ENCODE peak calls at places on chromosomes 1 and 21, in nine cellular contexts. G is Peyer's patch, S is body of pancreas, W is right lobe of liver, B is ovary, C is HCT116, A is spleen, T is endothelial cell of umbilical vein, X is adrenal gland. F is an unnamed sample. For H3K9me3, the result is how much of the 10 kb centered on the place peaks cover.

GRCh38 chr1:237084399-237085077 is 42.6 kb downstream of the RYR2 start:
- DNase-seq in G (no peak), S (no peak), W (no peak), B (no peak), C (no peak), A (no peak), T (no peak), X (no peak), F (no peak)

GRCh38 chr1:50976111-50976889 is 6.3 kb downstream of the CDKN2C start:
- DNase-seq in G (no peak), S (no peak), W (no peak), B (peak), C (no peak), A (no peak), T (no peak), X (no peak), F (no peak)

GRCh38 chr1:30684259-30684658 is 39.1 kb downstream of the MATN1 start:
- DNase-seq in G (no peak), S (no peak), W (peak), B (no peak), C (no peak), A (no peak), T (no peak), X (no peak), F (no peak)

GRCh38 chr1:27306892-27307850 is 14.8 kb upstream of the TMEM222 start:
- DNase-seq in G (no peak), S (no peak), W (no peak), B (no peak), C (peak), A (no peak), T (no peak), X (no peak), F (no peak)

GRCh38 chr1:52727114-52727586 is 897 bp downstream of the ZYG11B start:
- DNase-seq in G (no peak), S (no peak), W (no peak), B (no peak), C (no peak), A (no peak), T (peak), X (no peak), F (no peak)

GRCh38 chr21:31078796-31079195 is 40.5 kb upstream of the KRTAP19-8 start:
- DNase-seq in G (no peak), S (no peak), W (no peak), B (no peak), C (no peak), A (no peak), T (no peak), X (no peak), F (no peak)

GRCh38 chr21:18387994-18388393 is 15.6 kb downstream of the TMPRSS15 start:
- DNase-seq in G (no peak), S (no peak), W (no peak), B (no peak), C (no peak), A (no peak), T (no peak), X (no peak), F (no peak)

GRCh38 chr1:66197785-66198184 is 336.2 kb upstream of the SGIP1 start:
- DNase-seq in G (no peak), S (no peak), W (no peak), B (no peak), C (no peak), A (no peak), T (no peak), X (no peak), F (no peak)

GRCh38 chr1:84972377-84972987 is 24.4 kb downstream of the MCOLN2 start:
- DNase-seq in G (no peak), S (no peak), W (no peak), B (no peak), C (no peak), A (no peak), T (peak), X (no peak), F (no peak)

GRCh38 chr1:6794164-6794563 is 8.9 kb downstream of the CAMTA1 start:
- DNase-seq in G (no peak), S (no peak), W (no peak), B (no peak), C (peak), A (no peak), T (peak), X (no peak), F (no peak)

GRCh38 chr1:45721207-45721606 is 29.2 kb downstream of the IPP start:
- DNase-seq in G (no peak), S (no peak), W (no peak), B (no peak), C (no peak), A (no peak), T (no peak), X (no peak), F (no peak)

GRCh38 chr21:46425566-46425965 is 33.1 kb upstream of the DIP2A start:
- DNase-seq in G (no peak), S (no peak), W (no peak), B (no peak), C (no peak), A (peak), T (no peak), X (no peak), F (no peak)

GRCh38 chr1:45804671-45804973 is 1.2 kb downstream of the MAST2 start:
- DNase-seq in G (no peak), S (no peak), W (no peak), B (no peak), C (no peak), A (no peak), T (peak), X (no peak), F (no peak)

GRCh38 chr1:155872527-155872926 is 13.2 kb downstream of the SYT11 start:
- DNase-seq in G (no peak), S (no peak), W (no peak), B (no peak), C (no peak), A (no peak), T (no peak), X (no peak), F (no peak)

GRCh38 chr1:201876148-201876547 is 12.6 kb upstream of the SHISA4 start:
- DNase-seq in G (no peak), S (no peak), W (no peak), B (no peak), C (no peak), A (no peak), T (peak), X (no peak), F (no peak)

GRCh38 chr1:62912028-62912638 is 128.2 kb downstream of the ATG4C start:
- DNase-seq in G (peak), S (no peak), W (no peak), B (no peak), C (no peak), A (no peak), T (peak), X (no peak), F (no peak)

GRCh38 chr1:205443585-205444299 is 12.1 kb downstream of the BLACAT1 start:
- DNase-seq in G (no peak), S (no peak), W (no peak), B (no peak), C (no peak), A (no peak), T (no peak), X (no peak), F (no peak)

GRCh38 chr1:76084029-76084627 is 9.6 kb downstream of the ST6GALNAC3 start:
- DNase-seq in G (no peak), S (peak), W (no peak), B (no peak), C (no peak), A (no peak), T (no peak), X (no peak), F (no peak)

GRCh38 chr1:39524591-39525365 is 33.3 kb downstream of the BMP8A start:
- DNase-seq in G (no peak), S (no peak), W (no peak), B (no peak), C (no peak), A (peak), T (no peak), X (no peak), F (no peak)

GRCh38 chr1:150234309-150234646 is 1.6 kb downstream of the ANP32E start:
- DNase-seq in G (no peak), S (no peak), W (no peak), B (no peak), C (no peak), A (no peak), T (peak), X (no peak), F (no peak)

GRCh38 chr21:46184625-46185555 is 631 bp upstream of the SPATC1L start:
- DNase-seq in G (peak), S (peak), W (peak), B (peak), C (peak), A (peak), T (peak), X (peak), F (peak)

GRCh38 chr1:169127305-169127704 is 20.8 kb downstream of the ATP1B1 start:
- DNase-seq in G (no peak), S (no peak), W (no peak), B (no peak), C (no peak), A (no peak), T (no peak), X (no peak), F (no peak)

GRCh38 chr1:168100315-168101002 is 36.3 kb downstream of the GPR161 start:
- DNase-seq in G (no peak), S (no peak), W (no peak), B (no peak), C (no peak), A (no peak), T (no peak), X (no peak), F (no peak)

GRCh38 chr1:117447661-117448060 is 80.4 kb downstream of the MAN1A2 start:
- DNase-seq in G (no peak), S (no peak), W (no peak), B (no peak), C (no peak), A (no peak), T (no peak), X (no peak), F (no peak)

GRCh38 chr1:99599678-99600175 is 46.2 kb upstream of the PALMD start:
- DNase-seq in G (no peak), S (no peak), W (no peak), B (peak), C (peak), A (no peak), T (peak), X (peak), F (peak)

GRCh38 chr1:52551476-52552235 is 1.2 kb downstream of the TUT4 start:
- DNase-seq in G (peak), S (no peak), W (no peak), B (no peak), C (no peak), A (no peak), T (peak), X (peak), F (no peak)

GRCh38 chr1:84069236-84069845 is 70.4 kb upstream of the TTLL7 start:
- DNase-seq in G (no peak), S (no peak), W (no peak), B (no peak), C (peak), A (no peak), T (no peak), X (no peak), F (no peak)

GRCh38 chr1:86741947-86742572 is 37.7 kb downstream of the SH3GLB1 start:
- DNase-seq in G (peak), S (peak), W (no peak), B (no peak), C (peak), A (no peak), T (peak), X (peak), F (no peak)

GRCh38 chr1:45353685-45354084 is 13.4 kb upstream of the MUTYH start:
- DNase-seq in G (no peak), S (no peak), W (no peak), B (no peak), C (no peak), A (no peak), T (no peak), X (no peak), F (no peak)

GRCh38 chr21:21851657-21852056 is 853.4 kb downstream of the NCAM2 start:
- DNase-seq in G (no peak), S (no peak), W (no peak), B (no peak), C (no peak), A (no peak), T (no peak), X (no peak), F (no peak)

GRCh38 chr1:12556368-12556930 is 61.6 kb downstream of the DHRS3 start:
- DNase-seq in G (peak), S (no peak), W (peak), B (peak), C (no peak), A (no peak), T (no peak), X (peak), F (peak)

GRCh38 chr1:204232530-204232929 is 18.7 kb upstream of the GOLT1A start:
- DNase-seq in G (no peak), S (no peak), W (no peak), B (no peak), C (no peak), A (no peak), T (no peak), X (no peak), F (no peak)

GRCh38 chr21:23014021-23014420 is 2015.8 kb downstream of the NCAM2 start:
- DNase-seq in G (no peak), S (no peak), W (no peak), B (no peak), C (no peak), A (no peak), T (peak), X (no peak), F (no peak)

GRCh38 chr1:226816585-226816984 is 53.8 kb upstream of the PSEN2 start:
- DNase-seq in G (no peak), S (no peak), W (no peak), B (no peak), C (peak), A (no peak), T (no peak), X (no peak), F (no peak)

GRCh38 chr1:27074175-27074780 is 61.6 kb upstream of the TENT5B start:
- DNase-seq in G (no peak), S (no peak), W (no peak), B (no peak), C (no peak), A (no peak), T (peak), X (peak), F (no peak)

GRCh38 chr1:230754831-230755230 is 7.6 kb downstream of the CAPN9 start:
- DNase-seq in G (no peak), S (no peak), W (peak), B (no peak), C (no peak), A (peak), T (no peak), X (peak), F (peak)

DNA sequence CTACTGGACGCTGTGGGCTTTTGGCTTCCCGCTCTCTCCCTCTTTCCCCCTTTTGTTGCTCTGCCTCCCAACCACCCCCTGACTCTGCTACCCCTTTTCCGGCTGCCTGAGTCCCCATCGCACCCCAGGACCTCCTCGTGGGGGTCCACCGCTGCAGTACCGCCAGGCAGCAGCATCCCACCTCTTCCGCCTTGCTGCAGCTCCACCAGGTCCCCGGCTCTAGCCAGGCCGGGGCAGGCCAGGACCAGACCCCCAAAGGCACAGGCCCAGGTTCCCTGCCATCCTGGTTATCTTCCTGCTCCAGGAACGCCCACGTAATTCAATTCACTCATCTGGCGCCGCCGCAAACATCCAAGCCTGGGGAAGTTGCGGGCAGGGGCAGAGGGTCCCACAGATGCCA is 139.8 kb downstream of the LIPI start:
- DNase-seq in G (no peak), S (no peak), W (no peak), B (no peak), C (no peak), A (no peak), T (no peak), X (no peak), F (no peak)
- H3K9me3 ChIP-seq in G (under half), S (under half), W (under half), B (under half), C (under half), A (under half), T (under half), X (under half), F (under half)

DNA sequence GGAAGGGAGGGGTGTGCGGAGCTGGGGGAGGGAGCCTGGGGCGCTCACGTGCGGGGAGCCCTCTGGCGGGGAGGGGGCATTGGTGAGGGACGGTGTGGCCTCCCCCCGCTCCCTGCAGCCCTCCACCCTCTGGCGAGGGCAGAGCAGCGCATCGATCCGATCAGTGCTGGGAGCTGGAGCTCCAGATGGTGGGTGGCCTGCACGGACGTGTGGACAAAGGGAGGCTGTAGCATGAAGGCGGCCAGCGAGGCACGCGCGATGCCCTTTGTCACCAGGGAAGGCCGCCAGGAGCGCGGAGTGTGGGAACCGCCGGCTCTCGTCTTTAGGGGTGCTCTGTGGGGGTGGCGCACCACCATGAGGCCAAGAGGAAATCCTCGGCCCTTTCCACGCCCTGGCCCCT is 5.4 kb upstream of the HES5 start:
- DNase-seq in G (no peak), S (no peak), W (no peak), B (no peak), C (no peak), A (no peak), T (no peak), X (no peak), F (no peak)
- TF ChIP-seq CTCF in G (no peak), S (no peak), W (no peak), B (no peak), C (no peak), A (no peak), T (no peak), X (no peak), F (no peak)

GRCh38 chr1:19979494-19979977 is at the start of gene PLA2G2A:
- DNase-seq in G (no peak), S (no peak), W (peak), B (peak), C (no peak), A (no peak), T (no peak), X (peak), F (no peak)
- TF ChIP-seq POLR2A in G (no peak), S (no peak), W (peak), B (peak), C (no peak), A (no peak), T (no peak), X (no peak), F (no peak)

GRCh38 chr1:174324493-174324892 is 123.3 kb upstream of the GPR52 start:
- DNase-seq in G (no peak), S (no peak), W (no peak), B (no peak), C (no peak), A (no peak), T (no peak), X (no peak), F (no peak)
- H3K9me3 ChIP-seq in G (under half), S (under half), W (under half), B (under half), C (under half), A (half or more), T (under half), X (under half), F (under half)

DNA sequence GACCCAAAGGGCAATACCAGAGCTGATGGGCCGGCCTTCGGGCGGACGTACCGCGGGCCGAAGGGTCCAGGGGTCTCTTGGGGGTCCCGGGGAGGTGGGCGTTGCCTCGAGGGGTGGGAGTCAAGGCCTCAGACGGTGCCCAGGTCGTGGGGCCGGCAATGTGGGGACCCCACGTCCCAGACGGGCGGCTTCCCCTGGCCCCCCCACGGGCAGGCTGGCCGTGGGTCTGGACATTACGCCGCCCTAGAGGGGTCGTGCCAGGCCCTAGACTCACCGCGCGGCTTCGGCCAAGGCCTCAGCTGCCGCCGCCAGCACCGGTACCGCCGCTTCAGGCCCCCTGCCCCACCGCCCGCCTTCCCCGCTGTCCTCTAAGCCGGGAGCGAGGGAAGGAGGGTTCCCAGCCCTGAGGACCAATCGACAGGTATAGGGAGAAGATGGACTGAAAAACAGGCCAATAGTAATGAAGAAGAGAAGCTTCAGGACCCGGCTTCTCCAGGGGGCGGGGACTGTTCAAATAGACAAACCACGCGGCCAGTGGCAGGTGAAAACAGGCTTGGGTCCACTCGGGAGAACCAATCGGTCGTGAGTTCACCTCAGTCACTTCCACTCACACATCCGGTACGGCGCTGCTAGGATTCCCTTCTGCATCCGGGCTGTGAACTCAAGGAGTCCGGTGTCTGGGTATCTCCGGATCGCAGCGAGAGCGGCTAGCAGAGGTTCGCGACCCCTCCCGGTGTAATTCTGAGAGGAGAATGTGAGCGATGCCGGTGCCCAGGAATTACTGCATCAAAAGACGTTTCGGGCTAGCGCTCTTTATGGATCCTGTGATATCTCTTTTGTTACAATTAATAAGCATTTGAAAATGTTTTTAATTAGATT is at the start of gene MTOR:
- DNase-seq in G (peak), S (peak), W (peak), B (peak), C (peak), A (peak), T (peak), X (peak), F (peak)
- TF ChIP-seq CTCF in G (no peak), S (peak), W (no peak), B (peak), C (peak), A (no peak), T (peak), X (peak), F (no peak)

GRCh38 chr1:154220970-154221814 is 437 bp downstream of the UBAP2L start:
- DNase-seq in G (peak), S (peak), W (peak), B (peak), C (no peak), A (peak), T (peak), X (peak), F (peak)
- TF ChIP-seq POLR2A in G (no peak), S (no peak), W (peak), B (peak), C (no peak), A (no peak), T (peak), X (no peak), F (no peak)

GRCh38 chr21:9755611-9756010 is 765.8 kb upstream of the TPTE start:
- DNase-seq in G (no peak), S (no peak), W (no peak), B (no peak), C (no peak), A (no peak), T (no peak), X (no peak), F (no peak)

GRCh38 chr21:9758141-9758540 is 763.2 kb upstream of the TPTE start:
- DNase-seq in G (no peak), S (no peak), W (no peak), B (no peak), C (no peak), A (no peak), T (no peak), X (no peak), F (no peak)

GRCh38 chr21:9758888-9759287 is 762.5 kb upstream of the TPTE start:
- DNase-seq in G (no peak), S (no peak), W (no peak), B (no peak), C (no peak), A (no peak), T (no peak), X (no peak), F (no peak)

GRCh38 chr21:9753943-9754342 is 767.4 kb upstream of the TPTE start:
- DNase-seq in G (no peak), S (no peak), W (no peak), B (no peak), C (no peak), A (no peak), T (no peak), X (no peak), F (no peak)

GRCh38 chr21:9756677-9757076 is 764.7 kb upstream of the TPTE start:
- DNase-seq in G (no peak), S (no peak), W (no peak), B (no peak), C (no peak), A (no peak), T (no peak), X (no peak), F (no peak)
- H3K9me3 ChIP-seq in G (under half), S (under half), W (under half), B (under half), C (under half), A (half or more), T (under half), X (under half), F (under half)